ENCODE peak calls at places on chromosomes 6 and 20, in eight cellular contexts. X is GF-D8, K is GM03348, H is NCI-H446, C is Caki2, A is epithelial cell of esophagus, Y is Kasumi-1, E is H1. W is an unnamed sample.

GRCh38 chr6:128079026-128079425 is 178.2 kb upstream of the THEMIS start:
- DNase-seq in X (no peak), K (no peak), H (no peak), C (no peak), A (no peak), Y (no peak), E (no peak), W (no peak)

GRCh38 chr6:40139447-40139846 is 205.2 kb upstream of the MOCS1 start:
- DNase-seq in X (no peak), K (no peak), H (no peak), C (no peak), A (no peak), Y (no peak), E (no peak), W (no peak)

GRCh38 chr20:59074456-59074855 is 31.9 kb upstream of the PRELID3B start:
- DNase-seq in X (no peak), K (no peak), H (no peak), C (no peak), A (peak), Y (no peak), E (no peak), W (no peak)

GRCh38 chr20:32674362-32674789 is 635 bp upstream of the C20orf203 start:
- DNase-seq in X (peak), K (peak), H (no peak), C (peak), A (peak), Y (peak), E (peak), W (peak)

GRCh38 chr6:159617444-159617843 is 75.6 kb downstream of the SOD2 start:
- DNase-seq in X (no peak), K (no peak), H (no peak), C (no peak), A (no peak), Y (no peak), E (no peak), W (no peak)

GRCh38 chr6:89360415-89360999 is 8.0 kb upstream of the UBE2J1 start:
- DNase-seq in X (no peak), K (peak), H (no peak), C (no peak), A (no peak), Y (no peak), E (no peak), W (peak)

GRCh38 chr6:109082178-109082577 is 12.5 kb downstream of the SESN1 start:
- DNase-seq in X (no peak), K (peak), H (no peak), C (no peak), A (peak), Y (peak), E (no peak), W (peak)

GRCh38 chr6:10175330-10175729 is 239.5 kb downstream of the TFAP2A start:
- DNase-seq in X (no peak), K (no peak), H (no peak), C (no peak), A (peak), Y (no peak), E (no peak), W (no peak)

GRCh38 chr6:63598001-63598250 is 25.6 kb downstream of the LOC128125822 start:
- DNase-seq in X (no peak), K (no peak), H (no peak), C (no peak), A (no peak), Y (no peak), E (no peak), W (no peak)

GRCh38 chr6:163536770-163537169 is 122.3 kb downstream of the QKI start:
- DNase-seq in X (no peak), K (no peak), H (no peak), C (peak), A (peak), Y (no peak), E (no peak), W (no peak)